ENCODE peak calls at places on chromosomes 6 and 20, in eight cellular contexts. One of them, this sample, is unnamed.

GRCh38 chr6:21325201-21325856 is 268.2 kb upstream of the SOX4 start:
- DNase-seq in tibial nerve: no peak
- DNase-seq in foreskin fibroblast: no peak
- DNase-seq in CD8-positive, alpha-beta T cell: no peak
- DNase-seq in ascending aorta: no peak
- DNase-seq in PC-9: peak
- DNase-seq in CD4-positive, alpha-beta memory T cell: no peak
- DNase-seq in dorsolateral prefrontal cortex: no peak
- DNase-seq in this sample: no peak

GRCh38 chr6:160282444-160282843 is 23.8 kb upstream of the SLC22A2 start:
- DNase-seq in ascending aorta: no peak
- DNase-seq in dorsolateral prefrontal cortex: no peak
- DNase-seq in PC-9: no peak
- DNase-seq in CD4-positive, alpha-beta memory T cell: no peak
- DNase-seq in CD8-positive, alpha-beta T cell: no peak
- DNase-seq in tibial nerve: no peak
- DNase-seq in foreskin fibroblast: no peak
- DNase-seq in this sample: no peak

GRCh38 chr6:155882527-155883333 is 427.1 kb upstream of the NOX3 start:
- DNase-seq in CD4-positive, alpha-beta memory T cell: no peak
- DNase-seq in CD8-positive, alpha-beta T cell: no peak
- DNase-seq in tibial nerve: no peak
- DNase-seq in ascending aorta: no peak
- DNase-seq in PC-9: no peak
- DNase-seq in dorsolateral prefrontal cortex: no peak
- DNase-seq in foreskin fibroblast: peak
- DNase-seq in this sample: no peak

GRCh38 chr6:156009656-156010055 is 554.0 kb upstream of the NOX3 start:
- DNase-seq in CD8-positive, alpha-beta T cell: no peak
- DNase-seq in PC-9: no peak
- DNase-seq in tibial nerve: no peak
- DNase-seq in ascending aorta: no peak
- DNase-seq in CD4-positive, alpha-beta memory T cell: no peak
- DNase-seq in foreskin fibroblast: no peak
- DNase-seq in dorsolateral prefrontal cortex: no peak
- DNase-seq in this sample: no peak

GRCh38 chr20:20195011-20195705 is 142.8 kb downstream of the CFAP61 start:
- DNase-seq in foreskin fibroblast: no peak
- DNase-seq in dorsolateral prefrontal cortex: no peak
- DNase-seq in CD4-positive, alpha-beta memory T cell: no peak
- DNase-seq in PC-9: no peak
- DNase-seq in tibial nerve: no peak
- DNase-seq in ascending aorta: no peak
- DNase-seq in CD8-positive, alpha-beta T cell: no peak
- DNase-seq in this sample: peak

GRCh38 chr6:136226674-136227377 is 23.3 kb downstream of the MTFR2 start:
- DNase-seq in ascending aorta: no peak
- DNase-seq in PC-9: no peak
- DNase-seq in CD4-positive, alpha-beta memory T cell: no peak
- DNase-seq in dorsolateral prefrontal cortex: no peak
- DNase-seq in CD8-positive, alpha-beta T cell: no peak
- DNase-seq in tibial nerve: no peak
- DNase-seq in foreskin fibroblast: peak
- DNase-seq in this sample: no peak

GRCh38 chr6:3761989-3762270 is 10.4 kb upstream of the PXDC1 start:
- DNase-seq in tibial nerve: no peak
- DNase-seq in dorsolateral prefrontal cortex: no peak
- DNase-seq in PC-9: no peak
- DNase-seq in CD4-positive, alpha-beta memory T cell: no peak
- DNase-seq in foreskin fibroblast: no peak
- DNase-seq in CD8-positive, alpha-beta T cell: no peak
- DNase-seq in ascending aorta: peak
- DNase-seq in this sample: no peak

GRCh38 chr6:163651910-163652309 is 237.4 kb downstream of the QKI start:
- DNase-seq in CD4-positive, alpha-beta memory T cell: no peak
- DNase-seq in ascending aorta: peak
- DNase-seq in tibial nerve: peak
- DNase-seq in foreskin fibroblast: no peak
- DNase-seq in dorsolateral prefrontal cortex: no peak
- DNase-seq in PC-9: no peak
- DNase-seq in CD8-positive, alpha-beta T cell: no peak
- DNase-seq in this sample: no peak

GRCh38 chr6:170311696-170312095 is 5.1 kb downstream of the FAM120B start:
- DNase-seq in dorsolateral prefrontal cortex: no peak
- DNase-seq in CD8-positive, alpha-beta T cell: no peak
- DNase-seq in tibial nerve: no peak
- DNase-seq in foreskin fibroblast: peak
- DNase-seq in ascending aorta: no peak
- DNase-seq in CD4-positive, alpha-beta memory T cell: no peak
- DNase-seq in PC-9: no peak
- DNase-seq in this sample: no peak

GRCh38 chr6:35021014-35021413 is 120.1 kb downstream of the TCP11 start:
- DNase-seq in tibial nerve: no peak
- DNase-seq in dorsolateral prefrontal cortex: no peak
- DNase-seq in ascending aorta: peak
- DNase-seq in CD8-positive, alpha-beta T cell: no peak
- DNase-seq in CD4-positive, alpha-beta memory T cell: no peak
- DNase-seq in PC-9: no peak
- DNase-seq in foreskin fibroblast: no peak
- DNase-seq in this sample: peak

GRCh38 chr6:145034664-145035063 is 700.7 kb downstream of the EPM2A start:
- DNase-seq in dorsolateral prefrontal cortex: no peak
- DNase-seq in PC-9: no peak
- DNase-seq in ascending aorta: no peak
- DNase-seq in CD8-positive, alpha-beta T cell: no peak
- DNase-seq in tibial nerve: no peak
- DNase-seq in foreskin fibroblast: peak
- DNase-seq in CD4-positive, alpha-beta memory T cell: no peak
- DNase-seq in this sample: no peak

GRCh38 chr6:68114648-68115047 is 520.4 kb upstream of the ADGRB3 start:
- DNase-seq in PC-9: no peak
- DNase-seq in foreskin fibroblast: peak
- DNase-seq in CD8-positive, alpha-beta T cell: no peak
- DNase-seq in dorsolateral prefrontal cortex: no peak
- DNase-seq in CD4-positive, alpha-beta memory T cell: no peak
- DNase-seq in ascending aorta: no peak
- DNase-seq in tibial nerve: no peak
- DNase-seq in this sample: no peak

DNA sequence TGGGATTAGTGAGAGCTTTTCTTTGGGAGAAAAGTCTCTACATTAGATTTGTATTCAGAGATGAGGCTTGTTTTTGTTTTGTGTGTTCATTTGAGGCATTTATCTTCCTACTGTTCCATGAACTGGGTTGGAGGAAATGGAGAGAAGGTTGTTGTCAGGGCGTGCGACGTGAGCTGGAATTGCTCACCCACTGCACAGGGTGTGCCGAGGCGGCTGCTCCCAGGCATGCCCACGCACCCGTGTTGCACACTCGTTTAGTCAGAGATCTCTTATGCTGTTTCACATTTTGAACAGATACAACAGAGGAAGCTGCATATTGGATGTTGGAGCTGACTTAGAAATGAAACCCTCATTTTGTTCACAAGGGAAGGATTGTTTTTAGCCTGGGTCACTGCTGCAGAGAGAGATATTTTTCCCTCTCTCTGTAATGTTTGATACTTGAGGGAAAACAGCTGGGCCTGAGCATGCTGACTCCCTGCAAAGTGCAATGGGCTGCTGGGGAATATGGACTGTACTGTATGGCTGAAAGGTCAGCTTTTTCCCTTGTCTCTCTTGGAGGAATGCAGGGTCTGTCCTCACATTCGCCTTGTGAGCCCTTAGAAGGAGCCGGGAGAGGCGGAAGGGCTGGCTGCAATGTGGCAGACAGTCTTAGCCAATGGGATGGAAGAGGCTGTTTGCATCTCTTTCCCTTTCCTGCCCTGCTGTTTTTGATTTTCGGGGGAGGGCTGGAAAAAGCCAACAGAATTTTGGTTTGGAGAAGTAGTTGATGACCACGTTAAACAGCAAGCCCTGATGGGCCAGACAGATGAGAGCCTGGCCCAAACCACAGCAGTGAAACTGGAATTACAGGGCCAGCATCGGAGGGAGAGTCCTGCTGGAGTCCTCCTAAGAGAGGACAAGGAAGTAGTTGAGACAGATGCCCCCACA is 170.8 kb downstream of the SASH1 start:
- DNase-seq in CD4-positive, alpha-beta memory T cell: no peak
- DNase-seq in tibial nerve: no peak
- DNase-seq in dorsolateral prefrontal cortex: no peak
- DNase-seq in foreskin fibroblast: peak
- DNase-seq in ascending aorta: peak
- DNase-seq in PC-9: no peak
- DNase-seq in CD8-positive, alpha-beta T cell: no peak
- DNase-seq in this sample: no peak
- H3K4me3 ChIP-seq in CD4-positive, alpha-beta memory T cell: no peak
- H3K4me3 ChIP-seq in tibial nerve: peak
- H3K4me3 ChIP-seq in dorsolateral prefrontal cortex: peak
- H3K4me3 ChIP-seq in foreskin fibroblast: peak
- H3K4me3 ChIP-seq in ascending aorta: no peak
- H3K4me3 ChIP-seq in PC-9: no peak
- H3K4me3 ChIP-seq in CD8-positive, alpha-beta T cell: no peak
- H3K4me3 ChIP-seq in this sample: peak

DNA sequence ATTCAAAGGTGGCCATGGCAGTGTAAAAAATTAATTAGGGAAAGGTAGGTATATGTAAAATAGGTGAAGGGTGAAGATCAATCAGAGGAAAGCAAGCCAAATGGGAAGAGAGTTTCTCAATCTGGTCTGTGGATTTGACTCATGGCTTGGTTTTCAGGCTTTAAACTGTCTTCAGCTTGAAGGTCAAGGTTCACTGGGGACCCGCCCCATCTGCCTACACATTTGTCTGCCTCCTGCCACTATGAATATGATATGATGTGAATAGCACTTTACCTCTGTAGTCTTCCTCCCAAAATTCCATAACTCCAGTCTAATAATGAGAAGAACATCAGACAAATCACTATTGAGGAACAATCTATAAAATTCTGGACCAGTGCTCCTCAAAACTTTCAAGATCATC is 32.3 kb upstream of the THEMIS start:
- DNase-seq in tibial nerve: no peak
- DNase-seq in CD8-positive, alpha-beta T cell: no peak
- DNase-seq in dorsolateral prefrontal cortex: no peak
- DNase-seq in CD4-positive, alpha-beta memory T cell: no peak
- DNase-seq in ascending aorta: no peak
- DNase-seq in PC-9: no peak
- DNase-seq in foreskin fibroblast: peak
- DNase-seq in this sample: no peak
- H3K4me3 ChIP-seq in tibial nerve: no peak
- H3K4me3 ChIP-seq in CD8-positive, alpha-beta T cell: no peak
- H3K4me3 ChIP-seq in dorsolateral prefrontal cortex: no peak
- H3K4me3 ChIP-seq in CD4-positive, alpha-beta memory T cell: no peak
- H3K4me3 ChIP-seq in ascending aorta: no peak
- H3K4me3 ChIP-seq in PC-9: no peak
- H3K4me3 ChIP-seq in foreskin fibroblast: no peak
- H3K4me3 ChIP-seq in this sample: no peak

GRCh38 chr6:45417461-45417860 is 39.7 kb upstream of the SUPT3H start:
- DNase-seq in tibial nerve: no peak
- DNase-seq in foreskin fibroblast: peak
- DNase-seq in ascending aorta: no peak
- DNase-seq in dorsolateral prefrontal cortex: no peak
- DNase-seq in CD8-positive, alpha-beta T cell: no peak
- DNase-seq in CD4-positive, alpha-beta memory T cell: no peak
- DNase-seq in PC-9: no peak
- DNase-seq in this sample: no peak
- H3K4me3 ChIP-seq in tibial nerve: no peak
- H3K4me3 ChIP-seq in foreskin fibroblast: no peak
- H3K4me3 ChIP-seq in ascending aorta: no peak
- H3K4me3 ChIP-seq in dorsolateral prefrontal cortex: no peak
- H3K4me3 ChIP-seq in CD8-positive, alpha-beta T cell: no peak
- H3K4me3 ChIP-seq in CD4-positive, alpha-beta memory T cell: no peak
- H3K4me3 ChIP-seq in PC-9: no peak
- H3K4me3 ChIP-seq in this sample: no peak

GRCh38 chr20:45758096-45758495 is 33.6 kb downstream of the WFDC3 start:
- DNase-seq in tibial nerve: no peak
- DNase-seq in foreskin fibroblast: no peak
- DNase-seq in PC-9: no peak
- DNase-seq in dorsolateral prefrontal cortex: no peak
- DNase-seq in ascending aorta: no peak
- DNase-seq in CD8-positive, alpha-beta T cell: no peak
- DNase-seq in CD4-positive, alpha-beta memory T cell: no peak
- DNase-seq in this sample: no peak
- H3K4me3 ChIP-seq in tibial nerve: no peak
- H3K4me3 ChIP-seq in foreskin fibroblast: no peak
- H3K4me3 ChIP-seq in PC-9: no peak
- H3K4me3 ChIP-seq in dorsolateral prefrontal cortex: no peak
- H3K4me3 ChIP-seq in ascending aorta: no peak
- H3K4me3 ChIP-seq in CD8-positive, alpha-beta T cell: no peak
- H3K4me3 ChIP-seq in CD4-positive, alpha-beta memory T cell: no peak
- H3K4me3 ChIP-seq in this sample: no peak

DNA sequence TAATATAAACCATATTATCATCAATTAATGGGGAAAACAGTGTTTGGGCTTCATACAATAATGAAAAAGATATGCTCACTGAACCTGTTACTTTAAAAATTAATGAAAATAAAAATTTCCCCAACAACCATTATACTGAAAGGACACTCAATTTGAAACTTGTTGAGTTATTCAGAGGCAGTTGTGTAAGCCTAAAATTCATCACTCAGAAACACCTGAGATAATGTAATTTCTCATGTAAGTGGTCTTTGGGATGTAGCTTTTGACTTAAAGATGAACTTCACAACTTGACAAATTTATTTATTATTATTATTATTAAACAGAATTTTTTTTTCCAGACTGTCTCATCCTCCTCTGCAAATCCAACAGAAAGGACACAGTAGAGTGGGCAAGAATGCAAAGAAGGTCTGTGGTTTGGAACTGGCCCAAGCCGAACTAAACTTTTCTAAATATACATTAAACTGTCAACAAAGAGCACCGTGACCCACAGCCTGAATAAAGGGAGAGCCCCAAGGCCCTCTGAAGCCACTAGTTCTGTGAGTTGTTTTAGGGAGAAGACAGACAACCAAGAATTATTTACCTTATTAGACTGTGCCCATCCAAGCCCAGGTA is 32.2 kb upstream of the HEY2 start:
- DNase-seq in tibial nerve: no peak
- DNase-seq in CD4-positive, alpha-beta memory T cell: no peak
- DNase-seq in ascending aorta: no peak
- DNase-seq in PC-9: peak
- DNase-seq in foreskin fibroblast: no peak
- DNase-seq in CD8-positive, alpha-beta T cell: no peak
- DNase-seq in dorsolateral prefrontal cortex: no peak
- DNase-seq in this sample: no peak
- H3K4me3 ChIP-seq in tibial nerve: no peak
- H3K4me3 ChIP-seq in CD4-positive, alpha-beta memory T cell: no peak
- H3K4me3 ChIP-seq in ascending aorta: no peak
- H3K4me3 ChIP-seq in PC-9: no peak
- H3K4me3 ChIP-seq in foreskin fibroblast: no peak
- H3K4me3 ChIP-seq in CD8-positive, alpha-beta T cell: no peak
- H3K4me3 ChIP-seq in dorsolateral prefrontal cortex: no peak
- H3K4me3 ChIP-seq in this sample: no peak

GRCh38 chr6:146876271-146877151 is 277.7 kb downstream of the ADGB start:
- DNase-seq in tibial nerve: no peak
- DNase-seq in PC-9: no peak
- DNase-seq in foreskin fibroblast: no peak
- DNase-seq in ascending aorta: no peak
- DNase-seq in CD4-positive, alpha-beta memory T cell: no peak
- DNase-seq in dorsolateral prefrontal cortex: no peak
- DNase-seq in CD8-positive, alpha-beta T cell: no peak
- DNase-seq in this sample: no peak
- H3K4me3 ChIP-seq in tibial nerve: no peak
- H3K4me3 ChIP-seq in PC-9: no peak
- H3K4me3 ChIP-seq in foreskin fibroblast: no peak
- H3K4me3 ChIP-seq in ascending aorta: no peak
- H3K4me3 ChIP-seq in CD4-positive, alpha-beta memory T cell: no peak
- H3K4me3 ChIP-seq in dorsolateral prefrontal cortex: no peak
- H3K4me3 ChIP-seq in CD8-positive, alpha-beta T cell: no peak
- H3K4me3 ChIP-seq in this sample: no peak

GRCh38 chr6:31170987-31171671 is 647 bp upstream of the POU5F1 start:
- DNase-seq in foreskin fibroblast: no peak
- DNase-seq in CD4-positive, alpha-beta memory T cell: no peak
- DNase-seq in tibial nerve: no peak
- DNase-seq in ascending aorta: no peak
- DNase-seq in PC-9: no peak
- DNase-seq in CD8-positive, alpha-beta T cell: no peak
- DNase-seq in dorsolateral prefrontal cortex: no peak
- DNase-seq in this sample: no peak
- H3K4me3 ChIP-seq in foreskin fibroblast: no peak
- H3K4me3 ChIP-seq in CD4-positive, alpha-beta memory T cell: no peak
- H3K4me3 ChIP-seq in tibial nerve: no peak
- H3K4me3 ChIP-seq in ascending aorta: no peak
- H3K4me3 ChIP-seq in PC-9: no peak
- H3K4me3 ChIP-seq in CD8-positive, alpha-beta T cell: no peak
- H3K4me3 ChIP-seq in dorsolateral prefrontal cortex: no peak
- H3K4me3 ChIP-seq in this sample: no peak